ENCODE peak calls at places on chromosome 21, in eight cellular contexts. A is transverse colon, Z is ovary, Q is tibial nerve, C is IMR-90, W is adrenal gland, R is heart left ventricle, S is esophagus muscularis mucosa. O is an unnamed sample.

GRCh38 chr21:46091118-46091517 is 6.8 kb upstream of the COL6A2 start:
- DNase-seq in S (no peak), C (no peak), Q (no peak), Z (no peak), R (peak; percentile 10), A (no peak), W (no peak), O (no peak)

GRCh38 chr21:33643658-33644311 is 1.5 kb downstream of the ITSN1 start:
- DNase-seq in A (no peak), C (no peak), Q (no peak), W (no peak), Z (no peak), R (no peak), S (no peak), O (no peak)

GRCh38 chr21:27954806-27955205 is 987.9 kb upstream of the ADAMTS5 start:
- DNase-seq in C (peak; percentile 71), A (no peak), W (no peak), Z (no peak), S (no peak), R (no peak), Q (no peak), O (no peak)

GRCh38 chr21:35239811-35240219 is 190.7 kb upstream of the RUNX1 start:
- DNase-seq in Z (no peak), S (no peak), W (no peak), A (no peak), Q (no peak), R (peak; percentile 34), C (no peak), O (no peak)

GRCh38 chr21:45805321-45805720 is 161.8 kb downstream of the PCBP3 start:
- DNase-seq in Z (no peak), A (no peak), R (no peak), Q (no peak), W (no peak), C (no peak), S (no peak), O (no peak)

GRCh38 chr21:46667735-46668380 is 32.4 kb downstream of the PRMT2 start:
- DNase-seq in W (no peak), C (peak; percentile 17), S (no peak), A (no peak), Q (no peak), R (no peak), Z (no peak), O (no peak)

GRCh38 chr21:42513985-42514882 is 582 bp downstream of the SLC37A1 start:
- DNase-seq in Z (no peak), R (peak; percentile 63), C (no peak), Q (no peak), S (no peak), A (peak; percentile 74), W (peak; percentile 66), O (peak; percentile 45)

GRCh38 chr21:34521561-34521960 is 9.6 kb upstream of the KCNE1 start:
- DNase-seq in C (no peak), S (no peak), A (no peak), R (no peak), Q (no peak), W (no peak), Z (no peak), O (no peak)

GRCh38 chr21:22342855-22343254 is 1344.6 kb downstream of the NCAM2 start:
- DNase-seq in Q (no peak), A (no peak), R (no peak), C (no peak), W (no peak), S (no peak), Z (no peak), O (no peak)

GRCh38 chr21:34029724-34030528 is 43.5 kb upstream of the MRPS6 start:
- DNase-seq in S (no peak), R (peak; percentile 32), W (peak; percentile 36), C (peak; percentile 82), Z (no peak), Q (no peak), A (peak; percentile 36), O (peak; percentile 68)

GRCh38 chr21:46145840-46146691 is 9.3 kb downstream of the FTCD start:
- DNase-seq in W (no peak), S (no peak), R (peak; percentile 30), C (no peak), A (no peak), Q (peak; percentile 9), Z (peak; percentile 33), O (no peak)

GRCh38 chr21:42220138-42220701 is 1.3 kb downstream of the ABCG1 start:
- DNase-seq in R (peak; percentile 74), C (peak; percentile 82), Z (peak; percentile 57), W (peak; percentile 85), A (peak; percentile 76), S (peak; percentile 94), Q (no peak), O (peak; percentile 56)

GRCh38 chr21:16792155-16792554 is 720.7 kb upstream of the CXADR start:
- DNase-seq in S (no peak), W (no peak), A (no peak), C (no peak), Z (no peak), R (no peak), Q (no peak), O (no peak)

GRCh38 chr21:35563885-35564451 is 496.4 kb downstream of the SETD4 start:
- DNase-seq in S (no peak), W (peak; percentile 55), Z (peak; percentile 24), A (peak; percentile 11), C (peak; percentile 91), Q (peak; percentile 14), R (peak; percentile 81), O (peak; percentile 21)

GRCh38 chr21:34661848-34662247 is 6.9 kb upstream of the CLIC6 start:
- DNase-seq in S (no peak), W (no peak), Z (no peak), A (no peak), C (no peak), Q (no peak), R (no peak), O (no peak)

GRCh38 chr21:42028754-42029385 is 18.7 kb upstream of the ZBTB21 start:
- DNase-seq in W (no peak), C (no peak), S (no peak), Z (no peak), A (peak; percentile 30), R (no peak), Q (no peak), O (no peak)

GRCh38 chr21:46124083-46124925 is 26.4 kb downstream of the COL6A2 start:
- DNase-seq in R (peak; percentile 2), W (peak; percentile 4), Q (peak; percentile 11), S (no peak), A (no peak), C (no peak), Z (peak; percentile 36), O (peak; percentile 8)

GRCh38 chr21:45523411-45524101 is 18.7 kb downstream of the SLC19A1 start:
- DNase-seq in A (peak; percentile 6), W (peak; percentile 6), Q (peak; percentile 11), R (peak; percentile 14), S (no peak), C (no peak), Z (peak; percentile 22), O (no peak)

GRCh38 chr21:42175110-42175710 is 43.7 kb upstream of the ABCG1 start:
- DNase-seq in S (peak; percentile 42), A (no peak), Q (no peak), W (no peak), C (no peak), R (no peak), Z (no peak), O (no peak)

GRCh38 chr21:45551316-45551715 is 9.1 kb upstream of the SLC19A1 start:
- DNase-seq in C (peak; percentile 91), Z (peak; percentile 7), S (no peak), Q (no peak), W (peak; percentile 67), A (no peak), R (no peak), O (no peak)

GRCh38 chr21:42847051-42847707 is 32.2 kb downstream of the WDR4 start:
- DNase-seq in Z (no peak), Q (no peak), C (no peak), R (no peak), S (no peak), W (peak; percentile 3), A (no peak), O (no peak)

GRCh38 chr21:18041012-18041411 is 203.6 kb upstream of the CHODL start:
- DNase-seq in R (no peak), Q (no peak), W (peak; percentile 6), C (no peak), S (no peak), A (no peak), Z (no peak), O (no peak)
- TF ChIP-seq CTCF in R (peak; percentile 25), Q (peak; percentile 31), W (peak; percentile 35), C (no peak), S (no peak), A (no peak), Z (no peak), O (no peak)

GRCh38 chr21:29193907-29194306 is 63.5 kb downstream of the MAP3K7CL start:
- DNase-seq in Q (no peak), R (no peak), C (no peak), W (no peak), A (no peak), S (no peak), Z (no peak), O (no peak)
- H3K4me3 ChIP-seq in Q (no peak overlapping the region), R (peak overlapping the region; percentile 31), C (no peak overlapping the region), W (no peak overlapping the region), A (no peak overlapping the region), S (no peak overlapping the region), Z (no peak overlapping the region), O (no peak overlapping the region)

DNA sequence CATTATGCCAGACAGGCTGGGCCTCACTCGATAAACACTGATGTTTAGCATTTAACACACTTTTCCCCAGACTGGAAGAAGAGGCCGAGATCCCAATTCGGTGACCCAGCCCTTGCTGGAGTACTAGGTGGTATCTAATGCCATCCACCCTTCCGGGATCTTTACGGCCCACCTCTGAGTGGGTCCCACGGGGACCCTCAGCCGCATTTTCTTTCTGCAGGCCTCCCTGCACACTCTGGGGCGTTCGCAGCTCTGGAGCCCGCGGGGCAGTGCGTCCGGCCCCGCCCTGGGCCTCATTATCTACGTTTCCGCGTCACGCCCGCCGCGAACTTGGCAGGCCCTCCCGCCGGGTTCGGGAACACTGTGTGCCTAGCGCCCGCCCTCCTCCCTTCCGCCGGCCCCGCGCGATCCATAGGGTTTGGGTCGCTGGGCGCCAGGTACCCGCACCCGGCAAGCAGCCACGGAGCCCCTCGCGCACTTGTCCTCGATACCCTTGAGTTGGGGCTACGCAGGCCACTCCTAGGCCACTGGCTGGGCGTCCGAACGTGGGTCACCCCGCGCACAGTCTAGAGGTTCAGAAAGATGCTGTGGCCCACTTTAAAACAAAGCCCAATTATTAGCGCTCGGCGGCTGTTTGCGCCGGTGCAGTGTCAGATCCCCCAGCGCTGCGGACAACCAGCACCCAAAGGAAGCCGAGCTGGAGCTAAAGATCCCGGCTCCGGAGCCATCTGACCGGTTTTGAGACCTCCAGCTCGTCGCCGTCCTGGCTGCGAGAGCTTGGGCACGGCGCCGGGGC is 942 bp upstream of the EVA1C start:
- DNase-seq in S (peak; percentile 96), Z (peak; percentile 92), R (peak; percentile 96), A (peak; percentile 95), C (peak; percentile 38), W (peak; percentile 81), Q (peak; percentile 91), O (peak; percentile 83)
- TF ChIP-seq POLR2A in S (peak; percentile 77), Z (peak; percentile 94), R (no peak), A (peak; percentile 90), C (peak; percentile 16), W (peak; percentile 77), Q (peak; percentile 89), O (peak; percentile 66)

DNA sequence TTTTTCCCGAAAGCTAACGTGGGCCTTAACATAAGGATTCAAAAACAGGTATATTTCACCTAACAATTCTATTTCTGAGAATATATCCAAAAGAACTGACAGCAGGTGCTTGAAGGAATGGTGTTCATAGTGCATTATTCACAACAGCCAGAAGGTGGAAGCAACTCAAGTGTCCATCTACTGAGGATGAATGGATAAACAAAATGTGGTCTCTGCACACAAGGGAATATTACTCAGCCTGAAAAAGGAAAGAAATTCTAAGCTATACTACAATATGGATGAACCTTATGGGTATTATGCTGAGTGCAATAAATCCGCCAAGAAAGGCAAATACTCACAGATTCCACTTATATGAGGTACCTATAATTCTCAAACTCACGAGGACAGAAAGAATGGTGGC is 6.1 kb upstream of the RIPPLY3 start:
- DNase-seq in C (no peak), S (no peak), A (no peak), W (no peak), Q (no peak), Z (no peak), R (no peak), O (no peak)
- TF ChIP-seq CTCF in C (no peak), S (no peak), A (no peak), W (no peak), Q (no peak), Z (no peak), R (no peak), O (no peak)